ENCODE peak calls at places on chromosomes 4 and X, in seven cellular contexts. Z is NCI-H510A treated with DMSO at 0.1 percent for 48 hours; M is lower leg skin; O is effector CD4-positive, alpha-beta T cell; V is small intestine; F is HCEC 1CT; D is SK-N-SH. U is an unnamed sample.

GRCh38 chr4:67581208-67581857 is 22.8 kb downstream of the STAP1 start:
- DNase-seq in O (no peak), V (no peak), F (no peak), Z (no peak), M (no peak), D (no peak), U (no peak)

GRCh38 chr4:25174674-25175073 is 14.4 kb upstream of the SEPSECS start:
- DNase-seq in D (no peak), M (no peak), V (no peak), F (no peak), Z (no peak), O (no peak), U (peak)

GRCh38 chrX:116873678-116874077 is 410.9 kb upstream of the CT83 start:
- DNase-seq in M (no peak), O (no peak), D (no peak), V (no peak), Z (no peak), F (no peak), U (peak)

GRCh38 chr4:138751290-138751689 is 264.3 kb upstream of the NOCT start:
- DNase-seq in F (peak), Z (no peak), D (no peak), V (no peak), M (no peak), O (no peak), U (no peak)

GRCh38 chr4:150218447-150218846 is 140.2 kb downstream of the DCLK2 start:
- DNase-seq in O (no peak), D (no peak), Z (no peak), M (no peak), V (no peak), F (no peak), U (no peak)

GRCh38 chrX:15382809-15383208 is 1.4 kb downstream of the VEGFD start:
- DNase-seq in V (no peak), F (no peak), O (no peak), D (no peak), Z (no peak), M (no peak), U (no peak)

GRCh38 chrX:153667281-153667831 is 6.3 kb downstream of the PNCK start:
- DNase-seq in D (no peak), O (no peak), F (no peak), M (peak), Z (no peak), V (no peak), U (no peak)

GRCh38 chr4:116303736-116304188 is 781.6 kb downstream of the TRAM1L1 start:
- DNase-seq in M (peak), D (no peak), F (no peak), V (no peak), O (no peak), Z (no peak), U (no peak)

GRCh38 chrX:42696551-42697129 is 81.3 kb downstream of the PPP1R2C start:
- DNase-seq in O (no peak), M (no peak), V (no peak), Z (no peak), D (no peak), F (no peak), U (no peak)

GRCh38 chr4:16005671-16006070 is 42.7 kb upstream of the FGFBP2 start:
- DNase-seq in Z (no peak), M (no peak), O (no peak), D (no peak), F (no peak), V (no peak), U (no peak)

GRCh38 chr4:118801895-118802575 is 33.9 kb downstream of the SEC24D start:
- DNase-seq in Z (no peak), O (no peak), F (no peak), D (no peak), V (peak), M (no peak), U (no peak)

GRCh38 chrX:119272882-119273806 is 37.1 kb downstream of the PGRMC1 start:
- DNase-seq in Z (no peak), F (no peak), M (no peak), V (peak), O (peak), D (peak), U (no peak)

GRCh38 chrX:53474707-53475106 is 40.5 kb upstream of the HSD17B10 start:
- DNase-seq in Z (no peak), D (no peak), V (no peak), M (no peak), F (no peak), O (no peak), U (no peak)

GRCh38 chr4:21046121-21046520 is 345.9 kb downstream of the PACRGL start:
- DNase-seq in Z (no peak), M (no peak), D (no peak), F (no peak), V (no peak), O (no peak), U (no peak)

GRCh38 chr4:177681902-177682301 is 239.7 kb upstream of the AGA start:
- DNase-seq in F (no peak), V (no peak), Z (no peak), D (no peak), O (no peak), M (no peak), U (peak)

GRCh38 chrX:10813761-10814160 is 193.4 kb upstream of the MID1 start:
- DNase-seq in D (no peak), O (no peak), F (no peak), Z (no peak), V (no peak), M (no peak), U (no peak)

GRCh38 chr4:152921284-152921683 is 14.8 kb upstream of the FHDC1 start:
- DNase-seq in D (no peak), O (no peak), Z (no peak), M (no peak), F (no peak), V (no peak), U (no peak)

GRCh38 chr4:183260491-183261151 is 59.5 kb downstream of the CLDN22 start:
- DNase-seq in Z (peak), O (no peak), V (peak), M (no peak), F (no peak), D (no peak), U (no peak)

GRCh38 chr4:168796362-168797106 is 213.5 kb downstream of the CBR4 start:
- DNase-seq in Z (no peak), O (no peak), V (peak), M (no peak), D (no peak), F (peak), U (peak)

GRCh38 chrX:7330971-7331746 is 183.2 kb upstream of the PUDP start:
- DNase-seq in M (no peak), V (no peak), Z (no peak), F (peak), D (no peak), O (no peak), U (peak)